ENCODE peak calls at places on chromosomes 5 and 9, in seven cellular contexts. T is CD8-positive, alpha-beta T cell; I is PC-3; S is fibroblast of lung; H is dorsolateral prefrontal cortex; U is SK-N-SH; Q is heart left ventricle. G is an unnamed sample.

GRCh38 chr5:122153230-122153629 is 23.9 kb downstream of the ZNF474 start:
- DNase-seq in T (no peak), I (peak; percentile 71), S (peak; percentile 75), H (no peak), U (no peak), Q (no peak), G (no peak)

GRCh38 chr5:79771387-79771786 is 81.8 kb downstream of the CMYA5 start:
- DNase-seq in T (no peak), I (no peak), S (peak; percentile 16), H (no peak), U (no peak), Q (no peak), G (no peak)

GRCh38 chr9:36151306-36152210 is 15.0 kb downstream of the GLIPR2 start:
- DNase-seq in T (peak; percentile 87), I (peak; percentile 14), S (peak; percentile 49), H (no peak), U (no peak), Q (peak; percentile 69), G (no peak)

GRCh38 chr9:130881516-130881915 is 15.1 kb downstream of the QRFP start:
- DNase-seq in T (no peak), I (no peak), S (no peak), H (no peak), U (no peak), Q (no peak), G (no peak)

GRCh38 chr9:77679088-77679487 is 31.0 kb upstream of the GNA14 start:
- DNase-seq in T (no peak), I (peak; percentile 6), S (peak; percentile 8), H (no peak), U (no peak), Q (no peak), G (no peak)

GRCh38 chr5:89105836-89106235 is 222.9 kb upstream of the MEF2C start:
- DNase-seq in T (no peak), I (no peak), S (no peak), H (no peak), U (no peak), Q (no peak), G (no peak)

GRCh38 chr5:96431376-96432244 is 1.4 kb downstream of the PCSK1 start:
- DNase-seq in T (no peak), I (no peak), S (peak; percentile 22), H (peak; percentile 69), U (no peak), Q (no peak), G (no peak)

GRCh38 chr5:113043491-113043931 is 66.9 kb downstream of the DCP2 start:
- DNase-seq in T (peak; percentile 34), I (peak; percentile 20), S (peak; percentile 47), H (peak; percentile 43), U (peak; percentile 88), Q (peak; percentile 70), G (no peak)

GRCh38 chr9:32928912-32929311 is 72.5 kb downstream of the APTX start:
- DNase-seq in T (no peak), I (no peak), S (no peak), H (no peak), U (no peak), Q (no peak), G (no peak)

GRCh38 chr5:55160493-55161209 is 680 bp downstream of the GPX8 start:
- DNase-seq in T (no peak), I (peak; percentile 70), S (peak; percentile 96), H (no peak), U (no peak), Q (peak; percentile 50), G (peak; percentile 74)

GRCh38 chr9:27763831-27764230 is 190.6 kb upstream of the C9orf72 start:
- DNase-seq in T (no peak), I (no peak), S (no peak), H (no peak), U (no peak), Q (no peak), G (no peak)

GRCh38 chr5:6108540-6108848 is 269.9 kb downstream of the MED10 start:
- DNase-seq in T (no peak), I (no peak), S (no peak), H (no peak), U (no peak), Q (no peak), G (no peak)

GRCh38 chr5:67404261-67405100 is 207.9 kb upstream of the CD180 start:
- DNase-seq in T (no peak), I (peak; percentile 57), S (peak; percentile 72), H (no peak), U (no peak), Q (no peak), G (no peak)

GRCh38 chr5:125510651-125511050 is 764.2 kb upstream of the ZNF608 start:
- DNase-seq in T (no peak), I (no peak), S (no peak), H (no peak), U (no peak), Q (no peak), G (no peak)

GRCh38 chr5:151611127-151611775 is 20.1 kb upstream of the FAT2 start:
- DNase-seq in T (no peak), I (peak; percentile 41), S (no peak), H (no peak), U (no peak), Q (no peak), G (no peak)
- H3K27ac ChIP-seq in T (no peak overlapping the region), I (no peak overlapping the region), S (no peak overlapping the region), H (no peak overlapping the region), U (no peak overlapping the region), Q (no peak overlapping the region), G (peak overlapping the region; percentile 92)

DNA sequence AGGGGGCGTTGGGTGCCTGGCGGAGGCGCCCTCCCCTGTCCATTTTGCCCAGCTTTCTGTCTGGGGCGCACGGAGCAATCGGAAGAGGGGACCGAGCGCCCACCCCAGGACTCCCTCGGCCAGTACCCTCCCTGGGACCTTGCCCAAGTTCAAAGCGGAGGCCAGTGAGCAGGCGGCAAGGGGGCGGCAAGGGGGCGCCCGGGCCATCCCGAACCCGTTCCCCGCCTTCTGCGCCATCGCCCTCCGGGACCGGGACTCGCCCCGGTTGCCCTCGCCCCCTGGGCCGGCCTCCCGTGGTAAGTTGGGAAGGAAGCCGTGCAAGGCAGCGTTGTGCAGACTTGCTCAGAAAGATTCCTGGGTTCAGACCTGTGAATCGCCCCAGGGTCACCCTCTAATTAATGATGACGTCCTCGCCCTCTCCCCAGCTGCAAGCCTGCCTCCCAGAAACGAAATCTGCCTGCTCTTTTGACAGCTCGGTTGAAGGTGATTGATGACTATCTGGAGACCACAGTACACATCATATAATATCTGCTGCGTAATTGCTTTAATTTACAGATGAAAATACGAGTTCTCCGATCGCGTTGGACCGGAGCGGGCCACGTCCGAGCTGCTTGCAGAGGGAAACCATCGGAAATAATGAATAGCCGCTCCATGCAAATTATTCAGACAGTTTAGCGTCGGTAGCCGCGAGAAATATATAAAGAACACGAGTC is 1.4 kb upstream of the IRX4 start:
- DNase-seq in T (no peak), I (no peak), S (no peak), H (no peak), U (no peak), Q (no peak), G (peak; percentile 82)
- TF ChIP-seq CTCF in T (no peak), I (no peak), S (no peak), H (no peak), U (no peak), Q (no peak), G (peak; percentile 29)

GRCh38 chr5:146402949-146403348 is 44.2 kb upstream of the TCERG1 start:
- DNase-seq in T (no peak), I (no peak), S (no peak), H (no peak), U (no peak), Q (no peak), G (no peak)
- H3K27me3 ChIP-seq in T (no peaks in the 10 kb centered on the region), I (peaks cover 43% of the 10 kb centered on the region), S (no peaks in the 10 kb centered on the region), H (peaks cover 20% of the 10 kb centered on the region), U (peaks cover 14% of the 10 kb centered on the region), Q (no peaks in the 10 kb centered on the region), G (peaks cover 19% of the 10 kb centered on the region)

DNA sequence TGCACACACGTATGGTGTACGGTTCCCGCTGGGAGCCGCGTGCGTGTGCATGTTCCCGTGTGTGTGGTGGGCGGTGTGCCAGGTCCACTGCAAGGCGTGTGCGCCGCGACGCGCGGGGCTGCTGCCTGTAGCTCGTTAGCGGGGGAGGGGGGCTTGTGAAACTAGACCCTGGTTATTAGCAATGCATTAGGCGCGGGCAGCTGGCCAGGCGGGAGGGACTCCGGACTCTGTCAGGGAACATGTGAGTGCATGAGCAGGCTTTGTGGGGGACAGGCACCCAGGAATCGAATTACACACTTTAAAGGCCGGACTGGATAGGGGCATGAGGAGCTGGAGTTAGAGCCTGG is 32.2 kb upstream of the ENHO start:
- DNase-seq in T (no peak), I (no peak), S (no peak), H (no peak), U (peak; percentile 83), Q (no peak), G (peak; percentile 67)
- H3K27ac ChIP-seq in T (no peak overlapping the region), I (no peak overlapping the region), S (no peak overlapping the region), H (no peak overlapping the region), U (peak overlapping the region; percentile 91), Q (no peak overlapping the region), G (no peak overlapping the region)

G was measured in RWPE2.